ENCODE peak calls at places on chromosomes 6 and 20, in eight cellular contexts. One of them, this sample, is unnamed.
A peak's percentile ranks its signal among the peaks of the same experiment; 100 is the strongest.

GRCh38 chr6:3749390-3749978 is 2.0 kb downstream of the PXDC1 start:
- DNase-seq in endothelial cell of umbilical vein: peak; percentile 46
- DNase-seq in SJSA1: peak; percentile 16
- DNase-seq in uterus: no peak
- DNase-seq in adipocyte: peak; percentile 13
- DNase-seq in PC-9: peak; percentile 18
- DNase-seq in neuronal stem cell: no peak
- DNase-seq in spleen: no peak
- DNase-seq in this sample: no peak

GRCh38 chr6:161359617-161359945 is 85.7 kb upstream of the AGPAT4 start:
- DNase-seq in endothelial cell of umbilical vein: no peak
- DNase-seq in SJSA1: no peak
- DNase-seq in uterus: no peak
- DNase-seq in adipocyte: no peak
- DNase-seq in PC-9: no peak
- DNase-seq in neuronal stem cell: no peak
- DNase-seq in spleen: no peak
- DNase-seq in this sample: no peak

GRCh38 chr6:24775520-24776058 is 852 bp downstream of the GMNN start:
- DNase-seq in endothelial cell of umbilical vein: no peak
- DNase-seq in SJSA1: no peak
- DNase-seq in uterus: no peak
- DNase-seq in adipocyte: peak; percentile 78
- DNase-seq in PC-9: peak; percentile 9
- DNase-seq in neuronal stem cell: no peak
- DNase-seq in spleen: no peak
- DNase-seq in this sample: no peak

GRCh38 chr20:6882911-6883310 is 115.4 kb downstream of the BMP2 start:
- DNase-seq in endothelial cell of umbilical vein: no peak
- DNase-seq in SJSA1: no peak
- DNase-seq in uterus: no peak
- DNase-seq in adipocyte: no peak
- DNase-seq in PC-9: no peak
- DNase-seq in neuronal stem cell: no peak
- DNase-seq in spleen: no peak
- DNase-seq in this sample: no peak

GRCh38 chr20:2753456-2754040 is 46.9 kb downstream of the CPXM1 start:
- DNase-seq in endothelial cell of umbilical vein: no peak
- DNase-seq in SJSA1: no peak
- DNase-seq in uterus: no peak
- DNase-seq in adipocyte: no peak
- DNase-seq in PC-9: no peak
- DNase-seq in neuronal stem cell: no peak
- DNase-seq in spleen: peak; percentile 48
- DNase-seq in this sample: no peak

GRCh38 chr6:10033223-10033829 is 381.5 kb downstream of the TFAP2A start:
- DNase-seq in endothelial cell of umbilical vein: no peak
- DNase-seq in SJSA1: peak; percentile 80
- DNase-seq in uterus: no peak
- DNase-seq in adipocyte: peak; percentile 39
- DNase-seq in PC-9: peak; percentile 71
- DNase-seq in neuronal stem cell: no peak
- DNase-seq in spleen: no peak
- DNase-seq in this sample: no peak

GRCh38 chr20:324177-325042 is 942 bp upstream of the SOX12 start:
- DNase-seq in endothelial cell of umbilical vein: peak; percentile 93
- DNase-seq in SJSA1: peak; percentile 94
- DNase-seq in uterus: peak; percentile 89
- DNase-seq in adipocyte: peak; percentile 95
- DNase-seq in PC-9: peak; percentile 98
- DNase-seq in neuronal stem cell: peak; percentile 90
- DNase-seq in spleen: peak; percentile 97
- DNase-seq in this sample: peak; percentile 94

GRCh38 chr6:13813011-13813410 is 1.3 kb downstream of the MCUR1 start:
- DNase-seq in endothelial cell of umbilical vein: no peak
- DNase-seq in SJSA1: no peak
- DNase-seq in uterus: no peak
- DNase-seq in adipocyte: peak; percentile 6
- DNase-seq in PC-9: no peak
- DNase-seq in neuronal stem cell: no peak
- DNase-seq in spleen: no peak
- DNase-seq in this sample: no peak

GRCh38 chr6:30882764-30883475 is 1.4 kb upstream of the DDR1 start:
- DNase-seq in endothelial cell of umbilical vein: no peak
- DNase-seq in SJSA1: no peak
- DNase-seq in uterus: peak; percentile 53
- DNase-seq in adipocyte: peak; percentile 17
- DNase-seq in PC-9: peak; percentile 82
- DNase-seq in neuronal stem cell: no peak
- DNase-seq in spleen: peak; percentile 83
- DNase-seq in this sample: no peak

GRCh38 chr20:60249436-60249835 is 291.2 kb downstream of the CDH26 start:
- DNase-seq in endothelial cell of umbilical vein: no peak
- DNase-seq in SJSA1: peak; percentile 85
- DNase-seq in uterus: no peak
- DNase-seq in adipocyte: peak; percentile 80
- DNase-seq in PC-9: peak; percentile 9
- DNase-seq in neuronal stem cell: no peak
- DNase-seq in spleen: no peak
- DNase-seq in this sample: no peak

GRCh38 chr6:93124226-93124625 is 295.1 kb downstream of the EPHA7 start:
- DNase-seq in endothelial cell of umbilical vein: no peak
- DNase-seq in SJSA1: no peak
- DNase-seq in uterus: no peak
- DNase-seq in adipocyte: no peak
- DNase-seq in PC-9: no peak
- DNase-seq in neuronal stem cell: no peak
- DNase-seq in spleen: no peak
- DNase-seq in this sample: no peak

GRCh38 chr6:111951439-111952140 is 78.3 kb upstream of the FYN start:
- DNase-seq in endothelial cell of umbilical vein: peak; percentile 13
- DNase-seq in SJSA1: no peak
- DNase-seq in uterus: no peak
- DNase-seq in adipocyte: no peak
- DNase-seq in PC-9: no peak
- DNase-seq in neuronal stem cell: no peak
- DNase-seq in spleen: no peak
- DNase-seq in this sample: no peak

GRCh38 chr20:61671559-61671958 is 394.1 kb downstream of the TAF4 start:
- DNase-seq in endothelial cell of umbilical vein: no peak
- DNase-seq in SJSA1: no peak
- DNase-seq in uterus: no peak
- DNase-seq in adipocyte: no peak
- DNase-seq in PC-9: no peak
- DNase-seq in neuronal stem cell: no peak
- DNase-seq in spleen: no peak
- DNase-seq in this sample: no peak

GRCh38 chr6:99282479-99283062 is 66.9 kb downstream of the FAXC start:
- DNase-seq in endothelial cell of umbilical vein: peak; percentile 23
- DNase-seq in SJSA1: no peak
- DNase-seq in uterus: no peak
- DNase-seq in adipocyte: peak; percentile 71
- DNase-seq in PC-9: no peak
- DNase-seq in neuronal stem cell: no peak
- DNase-seq in spleen: no peak
- DNase-seq in this sample: no peak

GRCh38 chr6:33168624-33169023 is 23.6 kb downstream of the COL11A2 start:
- DNase-seq in endothelial cell of umbilical vein: no peak
- DNase-seq in SJSA1: no peak
- DNase-seq in uterus: no peak
- DNase-seq in adipocyte: no peak
- DNase-seq in PC-9: no peak
- DNase-seq in neuronal stem cell: no peak
- DNase-seq in spleen: peak; percentile 30
- DNase-seq in this sample: no peak

GRCh38 chr6:38599966-38600550 is 39.7 kb downstream of the BTBD9 start:
- DNase-seq in endothelial cell of umbilical vein: no peak
- DNase-seq in SJSA1: no peak
- DNase-seq in uterus: no peak
- DNase-seq in adipocyte: no peak
- DNase-seq in PC-9: no peak
- DNase-seq in neuronal stem cell: no peak
- DNase-seq in spleen: no peak
- DNase-seq in this sample: no peak

GRCh38 chr6:79438015-79438414 is 99.2 kb downstream of the LCA5 start:
- DNase-seq in endothelial cell of umbilical vein: peak; percentile 43
- DNase-seq in SJSA1: no peak
- DNase-seq in uterus: no peak
- DNase-seq in adipocyte: peak; percentile 76
- DNase-seq in PC-9: no peak
- DNase-seq in neuronal stem cell: no peak
- DNase-seq in spleen: no peak
- DNase-seq in this sample: no peak

DNA sequence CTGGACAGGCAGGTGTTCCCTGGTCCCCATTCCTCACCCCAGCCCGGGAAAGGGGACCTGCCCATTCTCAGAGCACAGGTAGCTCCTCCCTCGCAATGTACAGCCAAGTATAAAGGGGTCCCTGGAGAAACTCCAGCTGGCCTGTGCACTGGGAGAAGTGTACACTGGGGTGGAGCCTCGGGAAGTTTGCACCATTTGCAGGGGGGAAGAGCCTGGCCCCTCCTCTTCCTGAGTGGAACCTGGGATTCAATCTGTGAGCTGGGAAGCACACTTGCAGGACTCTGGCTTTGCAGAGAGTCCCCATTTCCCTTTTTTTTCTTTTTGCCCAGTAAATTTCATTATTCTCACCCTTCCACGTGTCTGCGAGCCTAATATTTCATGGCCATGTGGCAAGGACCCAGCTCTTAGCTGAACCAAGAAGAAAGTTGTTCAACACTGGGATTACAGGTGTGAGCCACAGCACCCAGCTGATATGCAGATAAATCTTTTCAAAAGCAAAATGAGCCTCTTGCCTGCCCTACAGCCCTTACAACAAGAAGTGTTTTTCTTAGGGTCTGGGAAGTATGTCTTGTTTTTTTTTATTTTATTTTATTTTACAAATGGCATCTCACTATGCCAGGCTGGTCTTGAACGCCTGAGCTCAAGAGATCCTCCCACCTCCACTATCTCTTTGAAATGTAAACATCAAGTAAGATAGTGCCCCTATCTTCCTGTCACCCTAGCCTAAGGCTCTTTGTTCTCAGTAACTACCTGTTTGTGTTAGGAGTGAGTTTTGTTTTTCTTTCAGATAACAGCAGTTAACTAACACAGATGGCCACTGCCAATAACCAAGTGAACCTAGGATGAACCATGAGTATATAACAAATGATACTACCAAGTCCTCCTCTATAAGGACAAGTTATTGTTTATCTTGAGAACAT is 9.3 kb upstream of the RNGTT start:
- DNase-seq in endothelial cell of umbilical vein: no peak
- DNase-seq in SJSA1: no peak
- DNase-seq in uterus: no peak
- DNase-seq in adipocyte: no peak
- DNase-seq in PC-9: no peak
- DNase-seq in neuronal stem cell: no peak
- DNase-seq in spleen: no peak
- DNase-seq in this sample: no peak
- H3K27me3 ChIP-seq in endothelial cell of umbilical vein: no peaks in the 10 kb centered on the region
- H3K27me3 ChIP-seq in SJSA1: no peaks in the 10 kb centered on the region
- H3K27me3 ChIP-seq in uterus: no peaks in the 10 kb centered on the region
- H3K27me3 ChIP-seq in adipocyte: peaks cover 7% of the 10 kb centered on the region
- H3K27me3 ChIP-seq in PC-9: no peaks in the 10 kb centered on the region
- H3K27me3 ChIP-seq in neuronal stem cell: no peaks in the 10 kb centered on the region
- H3K27me3 ChIP-seq in spleen: no peaks in the 10 kb centered on the region
- H3K27me3 ChIP-seq in this sample: no peaks in the 10 kb centered on the region

DNA sequence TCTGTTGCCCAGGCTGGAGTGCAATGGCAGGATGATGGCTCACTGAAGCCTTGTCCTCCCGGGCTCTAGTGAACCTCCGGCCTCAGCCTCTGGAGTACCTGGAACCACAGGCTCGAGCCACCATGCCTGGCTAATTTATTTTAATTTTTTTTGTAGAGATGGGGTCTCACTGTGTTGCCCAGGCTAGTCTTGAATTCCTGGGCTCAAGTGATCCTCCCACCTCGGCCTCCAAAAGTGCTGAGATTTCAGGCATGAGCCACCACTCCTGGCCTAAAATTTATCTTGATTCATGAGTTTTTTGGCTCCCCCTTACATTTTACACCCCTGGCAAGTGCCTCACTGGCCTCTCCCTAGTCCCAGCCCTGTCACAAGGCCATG is 2.5 kb upstream of the SLC29A1 start:
- DNase-seq in endothelial cell of umbilical vein: no peak
- DNase-seq in SJSA1: no peak
- DNase-seq in uterus: no peak
- DNase-seq in adipocyte: no peak
- DNase-seq in PC-9: no peak
- DNase-seq in neuronal stem cell: no peak
- DNase-seq in spleen: no peak
- DNase-seq in this sample: no peak
- H3K4me1 ChIP-seq in endothelial cell of umbilical vein: peaks cover 56% of the 10 kb centered on the region
- H3K4me1 ChIP-seq in SJSA1: peaks cover 59% of the 10 kb centered on the region
- H3K4me1 ChIP-seq in uterus: no peaks in the 10 kb centered on the region
- H3K4me1 ChIP-seq in adipocyte: peaks cover 63% of the 10 kb centered on the region
- H3K4me1 ChIP-seq in PC-9: peaks cover 35% of the 10 kb centered on the region
- H3K4me1 ChIP-seq in neuronal stem cell: peaks cover 55% of the 10 kb centered on the region
- H3K4me1 ChIP-seq in spleen: peaks cover 88% of the 10 kb centered on the region
- H3K4me1 ChIP-seq in this sample: peaks cover 60% of the 10 kb centered on the region

GRCh38 chr6:53937461-53937860 is 142.7 kb downstream of the LRRC1 start:
- DNase-seq in endothelial cell of umbilical vein: no peak
- DNase-seq in SJSA1: no peak
- DNase-seq in uterus: no peak
- DNase-seq in adipocyte: no peak
- DNase-seq in PC-9: no peak
- DNase-seq in neuronal stem cell: no peak
- DNase-seq in spleen: no peak
- DNase-seq in this sample: no peak
- H3K27me3 ChIP-seq in endothelial cell of umbilical vein: no peaks in the 10 kb centered on the region
- H3K27me3 ChIP-seq in SJSA1: no peaks in the 10 kb centered on the region
- H3K27me3 ChIP-seq in uterus: no peaks in the 10 kb centered on the region
- H3K27me3 ChIP-seq in adipocyte: no peaks in the 10 kb centered on the region
- H3K27me3 ChIP-seq in PC-9: no peaks in the 10 kb centered on the region
- H3K27me3 ChIP-seq in neuronal stem cell: no peaks in the 10 kb centered on the region
- H3K27me3 ChIP-seq in spleen: no peaks in the 10 kb centered on the region
- H3K27me3 ChIP-seq in this sample: no peaks in the 10 kb centered on the region

DNA sequence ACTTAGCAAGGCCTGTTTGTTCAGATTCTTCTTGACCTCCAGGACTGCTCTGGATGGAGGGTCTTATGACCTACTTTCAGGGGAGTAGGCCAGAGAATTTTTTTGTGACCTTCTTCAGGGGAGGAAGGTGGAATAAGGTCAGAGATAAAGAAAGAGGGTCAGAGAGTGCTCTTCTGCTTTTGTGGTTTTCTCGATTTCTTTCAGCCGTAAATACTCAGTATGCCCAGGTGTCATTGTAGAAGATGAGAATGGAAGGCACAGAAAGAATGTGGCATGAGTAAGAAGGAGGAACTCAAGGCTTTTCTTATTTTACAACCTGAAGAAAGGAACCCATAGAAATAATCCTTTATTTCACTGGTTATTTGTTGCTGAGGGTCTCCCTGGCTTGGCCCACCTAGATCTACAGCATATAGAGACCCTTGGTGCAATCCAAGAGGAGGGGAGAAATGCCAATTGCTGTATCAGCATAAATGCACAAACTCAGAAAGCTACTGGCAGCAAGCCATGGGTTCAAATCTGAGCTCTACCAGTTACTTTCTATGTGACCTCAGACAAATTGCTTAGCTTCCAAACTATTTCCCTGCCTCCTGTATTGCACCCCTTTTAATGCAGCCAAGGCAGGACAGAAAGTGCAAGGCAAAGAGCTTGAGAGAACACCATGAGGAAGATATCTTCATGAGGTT is 68.0 kb downstream of the OLIG3 start:
- DNase-seq in endothelial cell of umbilical vein: no peak
- DNase-seq in SJSA1: no peak
- DNase-seq in uterus: no peak
- DNase-seq in adipocyte: no peak
- DNase-seq in PC-9: no peak
- DNase-seq in neuronal stem cell: no peak
- DNase-seq in spleen: no peak
- DNase-seq in this sample: no peak
- H3K4me1 ChIP-seq in endothelial cell of umbilical vein: no peaks in the 10 kb centered on the region
- H3K4me1 ChIP-seq in SJSA1: no peaks in the 10 kb centered on the region
- H3K4me1 ChIP-seq in uterus: no peaks in the 10 kb centered on the region
- H3K4me1 ChIP-seq in adipocyte: no peaks in the 10 kb centered on the region
- H3K4me1 ChIP-seq in PC-9: no peaks in the 10 kb centered on the region
- H3K4me1 ChIP-seq in neuronal stem cell: no peaks in the 10 kb centered on the region
- H3K4me1 ChIP-seq in spleen: peaks cover 47% of the 10 kb centered on the region
- H3K4me1 ChIP-seq in this sample: no peaks in the 10 kb centered on the region